ENCODE peak calls at places on chromosome X, in four cellular contexts. U is foreskin fibroblast, A is B cell, D is GM10248. K is an unnamed sample.

GRCh38 chrX:480861-481417 is 94.2 kb upstream of the PPP2R3B start:
- DNase-seq in D (no peak), U (no peak), A (no peak), K (no peak)

GRCh38 chrX:129748265-129748664 is 9.5 kb downstream of the XPNPEP2 start:
- DNase-seq in D (no peak), U (peak), A (no peak), K (no peak)

GRCh38 chrX:153469811-153470410 is 465 bp downstream of the HAUS7 start:
- DNase-seq in U (no peak), A (peak), D (no peak), K (no peak)

GRCh38 chrX:12955882-12956703 is 18.8 kb upstream of the TMSB4X start:
- DNase-seq in A (peak), D (peak), U (no peak), K (no peak)

GRCh38 chrX:78024349-78025108 is 55.1 kb upstream of the PGAM4 start:
- DNase-seq in A (no peak), D (peak), U (no peak), K (no peak)

GRCh38 chrX:38192007-38192625 is 28.6 kb downstream of the SRPX start:
- DNase-seq in U (no peak), A (no peak), D (no peak), K (no peak)

GRCh38 chrX:39320165-39320564 is 518.9 kb downstream of the MID1IP1 start:
- DNase-seq in A (no peak), D (no peak), U (no peak), K (no peak)

GRCh38 chrX:17725176-17725575 is 12.1 kb upstream of the SCML1 start:
- DNase-seq in A (no peak), D (no peak), U (no peak), K (no peak)

GRCh38 chrX:38970845-38971244 is 169.6 kb downstream of the MID1IP1 start:
- DNase-seq in A (no peak), U (no peak), D (no peak), K (no peak)

GRCh38 chrX:63718010-63718694 is 66.9 kb downstream of the ARHGEF9 start:
- DNase-seq in D (peak), U (no peak), A (no peak), K (no peak)

GRCh38 chrX:107659768-107660167 is 31.5 kb downstream of the PRPS1 start:
- DNase-seq in U (peak), D (peak), A (no peak), K (no peak)

GRCh38 chrX:78532363-78532762 is 126.8 kb downstream of the RTL3 start:
- DNase-seq in U (no peak), A (no peak), D (no peak), K (no peak)

GRCh38 chrX:101550825-101551767 is 749 bp downstream of the ARMCX1 start:
- DNase-seq in D (no peak), A (no peak), U (peak), K (peak)

GRCh38 chrX:152929898-152930297 is 32.0 kb downstream of the ZNF185 start:
- DNase-seq in A (no peak), U (no peak), D (no peak), K (no peak)

GRCh38 chrX:108740299-108740774 is 4.0 kb upstream of the IRS4 start:
- DNase-seq in U (no peak), A (no peak), D (no peak), K (no peak)

GRCh38 chrX:151776113-151776790 is 41.7 kb downstream of the CNGA2 start:
- DNase-seq in U (no peak), A (no peak), D (no peak), K (no peak)

GRCh38 chrX:312621-313331 is 5.8 kb downstream of the GTPBP6 start:
- DNase-seq in D (no peak), U (no peak), A (peak), K (no peak)

GRCh38 chrX:53433651-53434639 is at the start of gene HSD17B10:
- DNase-seq in D (peak), U (peak), A (peak), K (peak)

GRCh38 chrX:133849676-133850075 is 135.7 kb downstream of the GPC3 start:
- DNase-seq in U (no peak), A (no peak), D (no peak), K (no peak)

GRCh38 chrX:10622197-10622596 is 1.8 kb upstream of the MID1 start:
- DNase-seq in D (no peak), U (peak), A (no peak), K (no peak)

GRCh38 chrX:50876551-50876950 is 34.0 kb upstream of the BMP15 start:
- DNase-seq in U (no peak), A (no peak), D (no peak), K (no peak)

GRCh38 chrX:136251042-136251991 is at the start of gene MAP7D3:
- DNase-seq in D (peak), U (no peak), A (peak), K (peak)

GRCh38 chrX:42948723-42949122 is 170.8 kb upstream of the PPP1R2C start:
- DNase-seq in A (no peak), U (no peak), D (no peak), K (no peak)

GRCh38 chrX:119790977-119791436 is 423 bp downstream of the RPL39 start:
- DNase-seq in U (no peak), A (no peak), D (no peak), K (no peak)

GRCh38 chrX:132685276-132685675 is 196.4 kb upstream of the MBNL3 start:
- DNase-seq in A (no peak), U (no peak), D (no peak), K (no peak)

GRCh38 chrX:154030266-154030665 is 10.6 kb upstream of the IRAK1 start:
- DNase-seq in A (no peak), U (no peak), D (no peak), K (no peak)

GRCh38 chrX:120429776-120430535 is 39.1 kb downstream of the LAMP2 start:
- DNase-seq in D (no peak), U (no peak), A (no peak), K (no peak)

GRCh38 chrX:139204903-139205667 is 325.5 kb upstream of the F9 start:
- DNase-seq in U (no peak), A (no peak), D (peak), K (no peak)

GRCh38 chrX:41558531-41558930 is 111.4 kb downstream of the NYX start:
- DNase-seq in D (peak), A (no peak), U (no peak), K (no peak)

GRCh38 chrX:39212456-39212855 is 411.2 kb downstream of the MID1IP1 start:
- DNase-seq in U (no peak), A (no peak), D (no peak), K (no peak)

GRCh38 chrX:118666521-118666920 is 60.9 kb upstream of the IL13RA1 start:
- DNase-seq in U (no peak), A (no peak), D (no peak), K (no peak)

GRCh38 chrX:107894038-107894437 is 68.4 kb downstream of the MID2 start:
- DNase-seq in D (peak), A (no peak), U (peak), K (no peak)

GRCh38 chrX:21375795-21376069 is 1.5 kb downstream of the CNKSR2 start:
- DNase-seq in D (peak), U (no peak), A (no peak), K (no peak)
- TF ChIP-seq CTCF in D (no peak), U (no peak), A (no peak), K (no peak)

GRCh38 chrX:9147631-9148189 is 113.8 kb upstream of the FAM9B start:
- DNase-seq in U (no peak), A (no peak), D (no peak), K (no peak)
- TF ChIP-seq CTCF in U (no peak), A (no peak), D (no peak), K (no peak)

GRCh38 chrX:24693453-24694202 is at the start of gene POLA1:
- DNase-seq in A (peak), U (peak), D (peak), K (peak)
- TF ChIP-seq CTCF in A (no peak), U (peak), D (no peak), K (no peak)

GRCh38 chrX:23667239-23668177 is at the start of gene PRDX4:
- DNase-seq in U (peak), A (peak), D (peak), K (peak)
- TF ChIP-seq CTCF in U (no peak), A (no peak), D (no peak), K (no peak)

GRCh38 chrX:56248492-56248891 is 16.3 kb downstream of the KLF8 start:
- DNase-seq in D (peak), U (no peak), A (peak), K (no peak)
- TF ChIP-seq CTCF in D (peak), U (peak), A (peak), K (peak)

GRCh38 chrX:19814240-19814639 is 73.2 kb downstream of the SH3KBP1 start:
- DNase-seq in D (no peak), U (no peak), A (no peak), K (no peak)
- TF ChIP-seq CTCF in D (peak), U (no peak), A (no peak), K (no peak)

GRCh38 chrX:115142057-115142456 is 47.2 kb upstream of the RBMXL3 start:
- DNase-seq in A (no peak), D (no peak), U (no peak), K (no peak)

DNA sequence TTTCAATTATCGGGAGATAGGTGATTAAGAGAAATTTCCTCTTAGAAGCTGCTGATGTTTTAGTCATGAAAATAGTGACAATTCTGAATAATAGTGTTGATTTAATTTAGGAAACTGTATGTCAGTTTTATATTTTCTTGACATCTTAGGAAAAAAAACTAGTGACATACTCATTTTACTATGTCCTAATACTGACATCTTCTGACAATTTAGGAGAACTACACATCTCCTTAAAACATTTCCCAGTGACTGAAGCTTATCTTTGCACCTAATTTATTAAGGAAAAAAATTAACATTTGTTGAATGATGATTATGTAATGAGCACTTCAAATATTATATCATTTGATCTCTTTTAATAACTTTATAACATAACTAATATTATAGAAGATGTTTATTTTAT is 42.0 kb upstream of the RBMXL3 start:
- DNase-seq in U (peak), A (no peak), D (peak), K (no peak)
- TF ChIP-seq CTCF in U (peak), A (peak), D (peak), K (peak)

DNA sequence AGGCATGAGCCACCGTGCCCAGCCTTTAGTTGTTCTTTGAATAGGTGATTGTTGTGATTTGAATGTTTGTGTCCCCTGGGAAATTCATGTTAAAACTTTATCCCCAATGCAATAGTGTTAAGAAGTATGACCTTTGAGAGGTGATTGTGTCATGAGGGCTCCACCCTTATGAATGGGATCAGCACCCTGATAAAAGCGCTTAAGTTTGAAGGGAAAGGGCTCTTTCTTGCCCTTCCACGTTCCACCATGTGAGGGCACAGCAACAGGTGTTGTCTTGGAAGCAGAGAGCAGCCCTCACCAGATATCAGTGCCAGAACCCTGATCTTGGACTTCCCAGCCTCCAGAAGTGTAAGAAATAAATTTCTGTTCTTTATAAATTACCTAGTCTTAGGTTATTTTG is 33.7 kb upstream of the RP2 start:
- DNase-seq in D (no peak), U (no peak), A (no peak), K (no peak)
- TF ChIP-seq CTCF in D (peak), U (peak), A (no peak), K (no peak)

GRCh38 chrX:3788494-3789233 is 75.2 kb upstream of the PRKX start:
- DNase-seq in D (no peak), U (no peak), A (no peak), K (no peak)
- TF ChIP-seq CTCF in D (no peak), U (no peak), A (no peak), K (no peak)

K was measured in mesothelial cell of epicardium.